ENCODE peak calls at places on chromosomes 16 and 17, in ten cellular contexts. One of them, this sample, is unnamed.

GRCh38 chr16:67378642-67379041 is 14.7 kb downstream of the TPPP3 start:
- DNase-seq in neural crest cell: no peak
- DNase-seq in heart left ventricle: no peak
- DNase-seq in activated CD4-positive, alpha-beta memory T cell treated with anti-CD3 and anti-CD28 coated beads for 36 hours: no peak
- DNase-seq in memory B cell: no peak
- DNase-seq in RCC 7860: no peak
- DNase-seq in stimulated activated CD4-positive, alpha-beta T cell treated with anti-CD3 and anti-CD28 coated beads, Interleukin-2, amount 100 ng/mL, for 48 hours: no peak
- DNase-seq in psoas muscle: no peak
- DNase-seq in adipocyte: no peak
- DNase-seq in substantia nigra: no peak
- DNase-seq in this sample: no peak

GRCh38 chr17:64020068-64020766 is at the start of gene ICAM2:
- DNase-seq in neural crest cell: no peak
- DNase-seq in heart left ventricle: no peak
- DNase-seq in activated CD4-positive, alpha-beta memory T cell treated with anti-CD3 and anti-CD28 coated beads for 36 hours: peak
- DNase-seq in memory B cell: peak
- DNase-seq in RCC 7860: no peak
- DNase-seq in stimulated activated CD4-positive, alpha-beta T cell treated with anti-CD3 and anti-CD28 coated beads, Interleukin-2, amount 100 ng/mL, for 48 hours: peak
- DNase-seq in psoas muscle: peak
- DNase-seq in adipocyte: no peak
- DNase-seq in substantia nigra: no peak
- DNase-seq in this sample: no peak

GRCh38 chr16:2142942-2143868 is 5.2 kb upstream of the RAB26 start:
- DNase-seq in neural crest cell: no peak
- DNase-seq in heart left ventricle: no peak
- DNase-seq in activated CD4-positive, alpha-beta memory T cell treated with anti-CD3 and anti-CD28 coated beads for 36 hours: peak
- DNase-seq in memory B cell: no peak
- DNase-seq in RCC 7860: peak
- DNase-seq in stimulated activated CD4-positive, alpha-beta T cell treated with anti-CD3 and anti-CD28 coated beads, Interleukin-2, amount 100 ng/mL, for 48 hours: no peak
- DNase-seq in psoas muscle: no peak
- DNase-seq in adipocyte: no peak
- DNase-seq in substantia nigra: no peak
- DNase-seq in this sample: no peak

GRCh38 chr17:64386412-64387144 is 4.1 kb downstream of the PECAM1 start:
- DNase-seq in neural crest cell: no peak
- DNase-seq in heart left ventricle: no peak
- DNase-seq in activated CD4-positive, alpha-beta memory T cell treated with anti-CD3 and anti-CD28 coated beads for 36 hours: no peak
- DNase-seq in memory B cell: no peak
- DNase-seq in RCC 7860: no peak
- DNase-seq in stimulated activated CD4-positive, alpha-beta T cell treated with anti-CD3 and anti-CD28 coated beads, Interleukin-2, amount 100 ng/mL, for 48 hours: no peak
- DNase-seq in psoas muscle: no peak
- DNase-seq in adipocyte: no peak
- DNase-seq in substantia nigra: no peak
- DNase-seq in this sample: no peak

GRCh38 chr16:88293097-88293496 is 89.7 kb upstream of the ZNF469 start:
- DNase-seq in neural crest cell: no peak
- DNase-seq in heart left ventricle: no peak
- DNase-seq in activated CD4-positive, alpha-beta memory T cell treated with anti-CD3 and anti-CD28 coated beads for 36 hours: no peak
- DNase-seq in memory B cell: no peak
- DNase-seq in RCC 7860: no peak
- DNase-seq in stimulated activated CD4-positive, alpha-beta T cell treated with anti-CD3 and anti-CD28 coated beads, Interleukin-2, amount 100 ng/mL, for 48 hours: no peak
- DNase-seq in psoas muscle: no peak
- DNase-seq in adipocyte: no peak
- DNase-seq in substantia nigra: no peak
- DNase-seq in this sample: no peak

GRCh38 chr16:14020141-14020540 is 51.0 kb upstream of the MRTFB start:
- DNase-seq in neural crest cell: no peak
- DNase-seq in heart left ventricle: no peak
- DNase-seq in activated CD4-positive, alpha-beta memory T cell treated with anti-CD3 and anti-CD28 coated beads for 36 hours: no peak
- DNase-seq in memory B cell: no peak
- DNase-seq in RCC 7860: no peak
- DNase-seq in stimulated activated CD4-positive, alpha-beta T cell treated with anti-CD3 and anti-CD28 coated beads, Interleukin-2, amount 100 ng/mL, for 48 hours: no peak
- DNase-seq in psoas muscle: no peak
- DNase-seq in adipocyte: no peak
- DNase-seq in substantia nigra: no peak
- DNase-seq in this sample: no peak

GRCh38 chr16:16014329-16015224 is 65.2 kb downstream of the ABCC1 start:
- DNase-seq in neural crest cell: no peak
- DNase-seq in heart left ventricle: peak
- DNase-seq in activated CD4-positive, alpha-beta memory T cell treated with anti-CD3 and anti-CD28 coated beads for 36 hours: no peak
- DNase-seq in memory B cell: no peak
- DNase-seq in RCC 7860: no peak
- DNase-seq in stimulated activated CD4-positive, alpha-beta T cell treated with anti-CD3 and anti-CD28 coated beads, Interleukin-2, amount 100 ng/mL, for 48 hours: no peak
- DNase-seq in psoas muscle: peak
- DNase-seq in adipocyte: peak
- DNase-seq in substantia nigra: no peak
- DNase-seq in this sample: no peak

GRCh38 chr17:55959756-55960155 is 193.5 kb upstream of the ANKFN1 start:
- DNase-seq in neural crest cell: no peak
- DNase-seq in heart left ventricle: no peak
- DNase-seq in activated CD4-positive, alpha-beta memory T cell treated with anti-CD3 and anti-CD28 coated beads for 36 hours: no peak
- DNase-seq in memory B cell: no peak
- DNase-seq in RCC 7860: no peak
- DNase-seq in stimulated activated CD4-positive, alpha-beta T cell treated with anti-CD3 and anti-CD28 coated beads, Interleukin-2, amount 100 ng/mL, for 48 hours: no peak
- DNase-seq in psoas muscle: no peak
- DNase-seq in adipocyte: no peak
- DNase-seq in substantia nigra: no peak
- DNase-seq in this sample: no peak

GRCh38 chr17:4436846-4437245 is 3.1 kb downstream of the SPNS3 start:
- DNase-seq in neural crest cell: no peak
- DNase-seq in heart left ventricle: no peak
- DNase-seq in activated CD4-positive, alpha-beta memory T cell treated with anti-CD3 and anti-CD28 coated beads for 36 hours: no peak
- DNase-seq in memory B cell: no peak
- DNase-seq in RCC 7860: no peak
- DNase-seq in stimulated activated CD4-positive, alpha-beta T cell treated with anti-CD3 and anti-CD28 coated beads, Interleukin-2, amount 100 ng/mL, for 48 hours: no peak
- DNase-seq in psoas muscle: no peak
- DNase-seq in adipocyte: no peak
- DNase-seq in substantia nigra: no peak
- DNase-seq in this sample: no peak

GRCh38 chr17:7249219-7249618 is 2.3 kb downstream of the CTDNEP1 start:
- DNase-seq in neural crest cell: no peak
- DNase-seq in heart left ventricle: no peak
- DNase-seq in activated CD4-positive, alpha-beta memory T cell treated with anti-CD3 and anti-CD28 coated beads for 36 hours: no peak
- DNase-seq in memory B cell: no peak
- DNase-seq in RCC 7860: no peak
- DNase-seq in stimulated activated CD4-positive, alpha-beta T cell treated with anti-CD3 and anti-CD28 coated beads, Interleukin-2, amount 100 ng/mL, for 48 hours: no peak
- DNase-seq in psoas muscle: no peak
- DNase-seq in adipocyte: no peak
- DNase-seq in substantia nigra: no peak
- DNase-seq in this sample: no peak

GRCh38 chr16:75083826-75084225 is 32.8 kb downstream of the LDHD start:
- DNase-seq in neural crest cell: no peak
- DNase-seq in heart left ventricle: no peak
- DNase-seq in activated CD4-positive, alpha-beta memory T cell treated with anti-CD3 and anti-CD28 coated beads for 36 hours: no peak
- DNase-seq in memory B cell: no peak
- DNase-seq in RCC 7860: no peak
- DNase-seq in stimulated activated CD4-positive, alpha-beta T cell treated with anti-CD3 and anti-CD28 coated beads, Interleukin-2, amount 100 ng/mL, for 48 hours: no peak
- DNase-seq in psoas muscle: no peak
- DNase-seq in adipocyte: no peak
- DNase-seq in substantia nigra: no peak
- DNase-seq in this sample: no peak

GRCh38 chr17:31425646-31426045 is 34.2 kb downstream of the RAB11FIP4 start:
- DNase-seq in neural crest cell: no peak
- DNase-seq in heart left ventricle: no peak
- DNase-seq in activated CD4-positive, alpha-beta memory T cell treated with anti-CD3 and anti-CD28 coated beads for 36 hours: no peak
- DNase-seq in memory B cell: no peak
- DNase-seq in RCC 7860: no peak
- DNase-seq in stimulated activated CD4-positive, alpha-beta T cell treated with anti-CD3 and anti-CD28 coated beads, Interleukin-2, amount 100 ng/mL, for 48 hours: no peak
- DNase-seq in psoas muscle: no peak
- DNase-seq in adipocyte: no peak
- DNase-seq in substantia nigra: no peak
- DNase-seq in this sample: no peak

GRCh38 chr17:44345497-44346026 is 460 bp downstream of the GRN start:
- DNase-seq in neural crest cell: peak
- DNase-seq in heart left ventricle: no peak
- DNase-seq in activated CD4-positive, alpha-beta memory T cell treated with anti-CD3 and anti-CD28 coated beads for 36 hours: peak
- DNase-seq in memory B cell: no peak
- DNase-seq in RCC 7860: peak
- DNase-seq in stimulated activated CD4-positive, alpha-beta T cell treated with anti-CD3 and anti-CD28 coated beads, Interleukin-2, amount 100 ng/mL, for 48 hours: no peak
- DNase-seq in psoas muscle: no peak
- DNase-seq in adipocyte: peak
- DNase-seq in substantia nigra: peak
- DNase-seq in this sample: peak

GRCh38 chr16:57730771-57731730 is 4.5 kb upstream of the KATNB1 start:
- DNase-seq in neural crest cell: no peak
- DNase-seq in heart left ventricle: no peak
- DNase-seq in activated CD4-positive, alpha-beta memory T cell treated with anti-CD3 and anti-CD28 coated beads for 36 hours: no peak
- DNase-seq in memory B cell: no peak
- DNase-seq in RCC 7860: no peak
- DNase-seq in stimulated activated CD4-positive, alpha-beta T cell treated with anti-CD3 and anti-CD28 coated beads, Interleukin-2, amount 100 ng/mL, for 48 hours: no peak
- DNase-seq in psoas muscle: no peak
- DNase-seq in adipocyte: no peak
- DNase-seq in substantia nigra: no peak
- DNase-seq in this sample: no peak

GRCh38 chr16:70276392-70276791 is 12.9 kb downstream of the AARS1 start:
- DNase-seq in neural crest cell: no peak
- DNase-seq in heart left ventricle: no peak
- DNase-seq in activated CD4-positive, alpha-beta memory T cell treated with anti-CD3 and anti-CD28 coated beads for 36 hours: no peak
- DNase-seq in memory B cell: no peak
- DNase-seq in RCC 7860: no peak
- DNase-seq in stimulated activated CD4-positive, alpha-beta T cell treated with anti-CD3 and anti-CD28 coated beads, Interleukin-2, amount 100 ng/mL, for 48 hours: no peak
- DNase-seq in psoas muscle: no peak
- DNase-seq in adipocyte: no peak
- DNase-seq in substantia nigra: no peak
- DNase-seq in this sample: no peak

GRCh38 chr16:14650629-14651028 is 17.9 kb downstream of the BFAR start:
- DNase-seq in neural crest cell: no peak
- DNase-seq in heart left ventricle: no peak
- DNase-seq in activated CD4-positive, alpha-beta memory T cell treated with anti-CD3 and anti-CD28 coated beads for 36 hours: no peak
- DNase-seq in memory B cell: no peak
- DNase-seq in RCC 7860: no peak
- DNase-seq in stimulated activated CD4-positive, alpha-beta T cell treated with anti-CD3 and anti-CD28 coated beads, Interleukin-2, amount 100 ng/mL, for 48 hours: no peak
- DNase-seq in psoas muscle: no peak
- DNase-seq in adipocyte: no peak
- DNase-seq in substantia nigra: no peak
- DNase-seq in this sample: no peak

GRCh38 chr17:58279736-58280479 is 827 bp downstream of the MPO start:
- DNase-seq in neural crest cell: no peak
- DNase-seq in heart left ventricle: no peak
- DNase-seq in activated CD4-positive, alpha-beta memory T cell treated with anti-CD3 and anti-CD28 coated beads for 36 hours: no peak
- DNase-seq in memory B cell: no peak
- DNase-seq in RCC 7860: no peak
- DNase-seq in stimulated activated CD4-positive, alpha-beta T cell treated with anti-CD3 and anti-CD28 coated beads, Interleukin-2, amount 100 ng/mL, for 48 hours: no peak
- DNase-seq in psoas muscle: no peak
- DNase-seq in adipocyte: no peak
- DNase-seq in substantia nigra: no peak
- DNase-seq in this sample: no peak

GRCh38 chr17:2049333-2050245 is 5.3 kb upstream of the HIC1 start:
- DNase-seq in neural crest cell: peak
- DNase-seq in heart left ventricle: peak
- DNase-seq in activated CD4-positive, alpha-beta memory T cell treated with anti-CD3 and anti-CD28 coated beads for 36 hours: peak
- DNase-seq in memory B cell: peak
- DNase-seq in RCC 7860: peak
- DNase-seq in stimulated activated CD4-positive, alpha-beta T cell treated with anti-CD3 and anti-CD28 coated beads, Interleukin-2, amount 100 ng/mL, for 48 hours: peak
- DNase-seq in psoas muscle: peak
- DNase-seq in adipocyte: peak
- DNase-seq in substantia nigra: peak
- DNase-seq in this sample: peak

GRCh38 chr17:73536700-73537680 is 107.3 kb downstream of the SDK2 start:
- DNase-seq in neural crest cell: peak
- DNase-seq in heart left ventricle: peak
- DNase-seq in activated CD4-positive, alpha-beta memory T cell treated with anti-CD3 and anti-CD28 coated beads for 36 hours: no peak
- DNase-seq in memory B cell: no peak
- DNase-seq in RCC 7860: no peak
- DNase-seq in stimulated activated CD4-positive, alpha-beta T cell treated with anti-CD3 and anti-CD28 coated beads, Interleukin-2, amount 100 ng/mL, for 48 hours: no peak
- DNase-seq in psoas muscle: no peak
- DNase-seq in adipocyte: no peak
- DNase-seq in substantia nigra: no peak
- DNase-seq in this sample: no peak

GRCh38 chr16:56643080-56643778 is 4.8 kb downstream of the MT1A start:
- DNase-seq in neural crest cell: no peak
- DNase-seq in heart left ventricle: peak
- DNase-seq in activated CD4-positive, alpha-beta memory T cell treated with anti-CD3 and anti-CD28 coated beads for 36 hours: peak
- DNase-seq in memory B cell: no peak
- DNase-seq in RCC 7860: peak
- DNase-seq in stimulated activated CD4-positive, alpha-beta T cell treated with anti-CD3 and anti-CD28 coated beads, Interleukin-2, amount 100 ng/mL, for 48 hours: peak
- DNase-seq in psoas muscle: peak
- DNase-seq in adipocyte: peak
- DNase-seq in substantia nigra: no peak
- DNase-seq in this sample: no peak

GRCh38 chr17:76981545-76982295 is 113.5 kb downstream of the MGAT5B start:
- DNase-seq in neural crest cell: no peak
- DNase-seq in heart left ventricle: peak
- DNase-seq in activated CD4-positive, alpha-beta memory T cell treated with anti-CD3 and anti-CD28 coated beads for 36 hours: no peak
- DNase-seq in memory B cell: no peak
- DNase-seq in RCC 7860: no peak
- DNase-seq in stimulated activated CD4-positive, alpha-beta T cell treated with anti-CD3 and anti-CD28 coated beads, Interleukin-2, amount 100 ng/mL, for 48 hours: no peak
- DNase-seq in psoas muscle: no peak
- DNase-seq in adipocyte: no peak
- DNase-seq in substantia nigra: no peak
- DNase-seq in this sample: no peak

GRCh38 chr16:11679941-11680911 is 12.0 kb downstream of the SNN start:
- DNase-seq in neural crest cell: no peak
- DNase-seq in heart left ventricle: no peak
- DNase-seq in activated CD4-positive, alpha-beta memory T cell treated with anti-CD3 and anti-CD28 coated beads for 36 hours: no peak
- DNase-seq in memory B cell: no peak
- DNase-seq in RCC 7860: no peak
- DNase-seq in stimulated activated CD4-positive, alpha-beta T cell treated with anti-CD3 and anti-CD28 coated beads, Interleukin-2, amount 100 ng/mL, for 48 hours: no peak
- DNase-seq in psoas muscle: no peak
- DNase-seq in adipocyte: no peak
- DNase-seq in substantia nigra: no peak
- DNase-seq in this sample: no peak

GRCh38 chr16:10922328-10923145 is 19.7 kb downstream of the DEXI start:
- DNase-seq in neural crest cell: no peak
- DNase-seq in heart left ventricle: peak
- DNase-seq in activated CD4-positive, alpha-beta memory T cell treated with anti-CD3 and anti-CD28 coated beads for 36 hours: no peak
- DNase-seq in memory B cell: no peak
- DNase-seq in RCC 7860: no peak
- DNase-seq in stimulated activated CD4-positive, alpha-beta T cell treated with anti-CD3 and anti-CD28 coated beads, Interleukin-2, amount 100 ng/mL, for 48 hours: no peak
- DNase-seq in psoas muscle: peak
- DNase-seq in adipocyte: no peak
- DNase-seq in substantia nigra: no peak
- DNase-seq in this sample: no peak

GRCh38 chr17:38869647-38870258 is at the start of gene LASP1:
- DNase-seq in neural crest cell: peak
- DNase-seq in heart left ventricle: peak
- DNase-seq in activated CD4-positive, alpha-beta memory T cell treated with anti-CD3 and anti-CD28 coated beads for 36 hours: peak
- DNase-seq in memory B cell: peak
- DNase-seq in RCC 7860: peak
- DNase-seq in stimulated activated CD4-positive, alpha-beta T cell treated with anti-CD3 and anti-CD28 coated beads, Interleukin-2, amount 100 ng/mL, for 48 hours: peak
- DNase-seq in psoas muscle: peak
- DNase-seq in adipocyte: peak
- DNase-seq in substantia nigra: peak
- DNase-seq in this sample: peak

GRCh38 chr16:3625911-3626732 is 14.7 kb upstream of the SLX4 start:
- DNase-seq in neural crest cell: no peak
- DNase-seq in heart left ventricle: no peak
- DNase-seq in activated CD4-positive, alpha-beta memory T cell treated with anti-CD3 and anti-CD28 coated beads for 36 hours: no peak
- DNase-seq in memory B cell: no peak
- DNase-seq in RCC 7860: no peak
- DNase-seq in stimulated activated CD4-positive, alpha-beta T cell treated with anti-CD3 and anti-CD28 coated beads, Interleukin-2, amount 100 ng/mL, for 48 hours: no peak
- DNase-seq in psoas muscle: no peak
- DNase-seq in adipocyte: no peak
- DNase-seq in substantia nigra: no peak
- DNase-seq in this sample: no peak

GRCh38 chr16:68605746-68606145 is 39.4 kb upstream of the CDH3 start:
- DNase-seq in neural crest cell: no peak
- DNase-seq in heart left ventricle: no peak
- DNase-seq in activated CD4-positive, alpha-beta memory T cell treated with anti-CD3 and anti-CD28 coated beads for 36 hours: no peak
- DNase-seq in memory B cell: no peak
- DNase-seq in RCC 7860: no peak
- DNase-seq in stimulated activated CD4-positive, alpha-beta T cell treated with anti-CD3 and anti-CD28 coated beads, Interleukin-2, amount 100 ng/mL, for 48 hours: no peak
- DNase-seq in psoas muscle: no peak
- DNase-seq in adipocyte: no peak
- DNase-seq in substantia nigra: no peak
- DNase-seq in this sample: no peak

GRCh38 chr16:80931985-80932720 is 74.5 kb downstream of the CMC2 start:
- DNase-seq in neural crest cell: peak
- DNase-seq in heart left ventricle: peak
- DNase-seq in activated CD4-positive, alpha-beta memory T cell treated with anti-CD3 and anti-CD28 coated beads for 36 hours: peak
- DNase-seq in memory B cell: peak
- DNase-seq in RCC 7860: no peak
- DNase-seq in stimulated activated CD4-positive, alpha-beta T cell treated with anti-CD3 and anti-CD28 coated beads, Interleukin-2, amount 100 ng/mL, for 48 hours: peak
- DNase-seq in psoas muscle: peak
- DNase-seq in adipocyte: peak
- DNase-seq in substantia nigra: peak
- DNase-seq in this sample: peak

GRCh38 chr17:75240394-75241142 is 20.8 kb downstream of the GGA3 start:
- DNase-seq in neural crest cell: peak
- DNase-seq in heart left ventricle: peak
- DNase-seq in activated CD4-positive, alpha-beta memory T cell treated with anti-CD3 and anti-CD28 coated beads for 36 hours: peak
- DNase-seq in memory B cell: peak
- DNase-seq in RCC 7860: no peak
- DNase-seq in stimulated activated CD4-positive, alpha-beta T cell treated with anti-CD3 and anti-CD28 coated beads, Interleukin-2, amount 100 ng/mL, for 48 hours: no peak
- DNase-seq in psoas muscle: peak
- DNase-seq in adipocyte: peak
- DNase-seq in substantia nigra: no peak
- DNase-seq in this sample: no peak